ENCODE peak calls at places on chromosomes 5 and 9, in ten cellular contexts. P, Q, T, N, O, K, A, E, H and D are unnamed samples.

GRCh38 chr9:4689013-4689412 is 9.6 kb downstream of the CDC37L1 start:
- DNase-seq in Q (no peak), A (no peak), E (no peak), K (no peak), P (no peak), H (no peak), O (no peak), N (no peak), T (no peak), D (no peak)

GRCh38 chr9:79642671-79643070 is 70.9 kb downstream of the TLE4 start:
- DNase-seq in T (no peak), Q (no peak), H (no peak), O (no peak), E (no peak), K (no peak), N (no peak), P (peak; percentile 26), A (no peak), D (no peak)

GRCh38 chr9:124209279-124209678 is 48.5 kb upstream of the NEK6 start:
- DNase-seq in E (no peak), A (no peak), O (peak; percentile 29), Q (no peak), P (no peak), T (no peak), K (no peak), H (no peak), N (no peak), D (no peak)

GRCh38 chr5:95647886-95648860 is 1.6 kb downstream of the RFESD start:
- DNase-seq in A (no peak), N (no peak), H (no peak), P (peak; percentile 27), K (no peak), O (no peak), E (no peak), Q (no peak), T (no peak), D (no peak)

GRCh38 chr9:75001719-75002421 is 26.2 kb downstream of the CARNMT1 start:
- DNase-seq in H (no peak), E (peak; percentile 90), P (peak; percentile 66), K (no peak), N (peak; percentile 27), A (peak; percentile 53), T (peak; percentile 45), O (peak; percentile 67), Q (peak; percentile 71), D (no peak)

GRCh38 chr5:159031915-159032314 is 67.8 kb downstream of the EBF1 start:
- DNase-seq in E (no peak), P (no peak), H (no peak), Q (no peak), O (no peak), N (no peak), T (no peak), K (no peak), A (no peak), D (no peak)

GRCh38 chr5:134255418-134256150 is 29.7 kb upstream of the PPP2CA start:
- DNase-seq in A (no peak), O (no peak), N (no peak), H (no peak), E (peak; percentile 75), Q (no peak), K (no peak), T (no peak), P (peak; percentile 73), D (no peak)

GRCh38 chr9:6645153-6646027 is at the start of gene GLDC:
- DNase-seq in N (peak; percentile 47), T (peak; percentile 55), P (no peak), H (peak; percentile 68), E (peak; percentile 17), K (peak; percentile 25), A (peak; percentile 6), O (peak; percentile 87), Q (peak; percentile 64), D (no peak)

GRCh38 chr9:89254773-89255125 is 56.2 kb upstream of the CKS2 start:
- DNase-seq in E (no peak), P (no peak), A (no peak), H (no peak), N (no peak), T (no peak), O (no peak), K (no peak), Q (no peak), D (no peak)